ENCODE peak calls at places on chromosomes 16 and 17, in five cellular contexts. I is H9, Z is IMR-90, J is H1, B is mesenchymal stem cell. E is an unnamed sample.
A peak's percentile ranks its signal among the peaks of the same experiment; 100 is the strongest.

GRCh38 chr17:48179071-48179945 is 71.7 kb downstream of the SNX11 start:
- DNase-seq in J (no peak), I (no peak), B (no peak), Z (no peak), E (no peak)

GRCh38 chr17:10197362-10197720 is 1.1 kb downstream of the GAS7 start:
- DNase-seq in J (no peak), B (peak; percentile 44), I (no peak), Z (no peak), E (no peak)

GRCh38 chr17:57939797-57940196 is 15.4 kb downstream of the CUEDC1 start:
- DNase-seq in Z (no peak), B (no peak), I (no peak), J (no peak), E (no peak)

GRCh38 chr16:56981729-56982271 is 7.6 kb upstream of the NLRC5 start:
- DNase-seq in I (no peak), B (no peak), J (no peak), Z (no peak), E (no peak)

GRCh38 chr17:3512512-3513171 is 36.8 kb downstream of the ASPA start:
- DNase-seq in B (no peak), Z (peak; percentile 20), I (no peak), J (no peak), E (peak; percentile 53)

GRCh38 chr16:31874354-31875111 is 926 bp downstream of the ZNF267 start:
- DNase-seq in I (no peak), B (peak; percentile 88), J (no peak), Z (peak; percentile 55), E (no peak)

GRCh38 chr17:78789663-78790181 is 7.6 kb upstream of the CYTH1 start:
- DNase-seq in J (no peak), Z (peak; percentile 89), B (peak; percentile 32), I (no peak), E (no peak)

GRCh38 chr16:4260360-4260759 is 12.5 kb downstream of the TFAP4 start:
- DNase-seq in J (no peak), B (no peak), I (no peak), Z (no peak), E (no peak)

GRCh38 chr17:14458724-14459123 is 157.8 kb downstream of the HS3ST3B1 start:
- DNase-seq in B (no peak), J (no peak), I (no peak), Z (no peak), E (no peak)

GRCh38 chr17:68100000-68100641 is 64.6 kb downstream of the KPNA2 start:
- DNase-seq in I (no peak), J (no peak), B (no peak), Z (no peak), E (no peak)

GRCh38 chr17:2192367-2193028 is 111.1 kb downstream of the SMG6 start:
- DNase-seq in Z (peak; percentile 99), B (peak; percentile 87), J (no peak), I (no peak), E (no peak)

GRCh38 chr17:57948555-57949420 is 6.4 kb downstream of the CUEDC1 start:
- DNase-seq in Z (peak; percentile 96), J (no peak), B (peak; percentile 98), I (no peak), E (no peak)

GRCh38 chr17:16988749-16989229 is 16.9 kb upstream of the TNFRSF13B start:
- DNase-seq in Z (no peak), J (no peak), B (no peak), I (no peak), E (no peak)

GRCh38 chr16:3020604-3021448 is 658 bp downstream of the TNFRSF12A start:
- DNase-seq in Z (peak; percentile 89), J (peak; percentile 78), I (peak; percentile 96), B (peak; percentile 90), E (peak; percentile 64)

GRCh38 chr17:41528959-41529353 is 848 bp upstream of the KRT19 start:
- DNase-seq in I (no peak), J (no peak), Z (no peak), B (no peak), E (no peak)

GRCh38 chr16:72963921-72964320 is 84.0 kb downstream of the ZFHX3 start:
- DNase-seq in Z (peak; percentile 78), B (peak; percentile 31), I (no peak), J (no peak), E (no peak)

GRCh38 chr17:65584604-65585521 is 23.4 kb upstream of the AXIN2 start:
- DNase-seq in J (no peak), Z (no peak), B (no peak), I (no peak), E (no peak)

GRCh38 chr17:61387511-61388305 is 11.9 kb upstream of the TBX2 start:
- DNase-seq in I (no peak), B (no peak), Z (no peak), J (no peak), E (no peak)

GRCh38 chr17:44308865-44309264 is 464 bp downstream of the RUNDC3A start:
- DNase-seq in Z (no peak), J (no peak), B (no peak), I (peak; percentile 46), E (no peak)

GRCh38 chr17:13601776-13602551 is at the start of gene HS3ST3A1:
- DNase-seq in Z (peak; percentile 82), I (peak; percentile 96), B (peak; percentile 69), J (peak; percentile 73), E (peak; percentile 85)

GRCh38 chr16:49400611-49401010 is 27.0 kb downstream of the C16orf78 start:
- DNase-seq in Z (no peak), J (no peak), B (no peak), I (no peak), E (no peak)

GRCh38 chr16:86740817-86741799 is 162.8 kb downstream of the FOXL1 start:
- DNase-seq in Z (peak; percentile 80), J (no peak), B (peak; percentile 94), I (peak; percentile 54), E (no peak)

GRCh38 chr17:43753488-43754129 is 5.0 kb downstream of the SOST start:
- DNase-seq in Z (peak; percentile 20), B (no peak), I (no peak), J (no peak), E (no peak)

GRCh38 chr16:19868421-19868820 is 16.2 kb downstream of the GPRC5B start:
- DNase-seq in J (no peak), I (no peak), B (no peak), Z (no peak), E (no peak)

GRCh38 chr17:39755550-39756375 is 18.0 kb downstream of the GRB7 start:
- DNase-seq in Z (peak; percentile 24), B (peak; percentile 36), I (peak; percentile 34), J (no peak), E (no peak)

GRCh38 chr16:57645691-57646387 is 17.4 kb downstream of the ADGRG1 start:
- DNase-seq in J (no peak), I (no peak), B (peak; percentile 58), Z (peak; percentile 52), E (no peak)

GRCh38 chr16:49003992-49004391 is 277.6 kb downstream of the CBLN1 start:
- DNase-seq in I (no peak), B (no peak), Z (no peak), J (no peak), E (no peak)

GRCh38 chr16:67857547-67858233 is 10.2 kb upstream of the CENPT start:
- DNase-seq in J (no peak), B (peak; percentile 99), I (peak; percentile 78), Z (peak; percentile 92), E (no peak)

GRCh38 chr17:81000089-81000630 is 8.5 kb downstream of the CHMP6 start:
- DNase-seq in Z (no peak), I (no peak), J (no peak), B (no peak), E (no peak)

GRCh38 chr16:89931305-89931896 is 8.3 kb downstream of the TUBB3 start:
- DNase-seq in B (no peak), I (no peak), Z (no peak), J (no peak), E (no peak)

GRCh38 chr17:35713069-35713728 is 18.2 kb upstream of the RASL10B start:
- DNase-seq in B (peak; percentile 99), J (no peak), Z (peak; percentile 94), I (no peak), E (no peak)

GRCh38 chr17:78576389-78577112 is 645 bp downstream of the DNAH17 start:
- DNase-seq in Z (no peak), B (no peak), I (no peak), J (no peak), E (no peak)

GRCh38 chr17:42554250-42555121 is 1.8 kb downstream of the HSD17B1 start:
- DNase-seq in J (no peak), I (peak; percentile 96), B (peak; percentile 84), Z (peak; percentile 76), E (peak; percentile 86)

GRCh38 chr17:82201498-82201910 is 11.1 kb downstream of the CCDC57 start:
- DNase-seq in B (no peak), I (no peak), J (no peak), Z (no peak), E (no peak)
- H4K91ac ChIP-seq in B (peak overlapping the region; percentile 94), I (no peak overlapping the region), J (no peak overlapping the region), Z (no peak overlapping the region), E (no peak overlapping the region)

GRCh38 chr17:45948881-45949624 is 50.0 kb upstream of the STH start:
- DNase-seq in I (peak; percentile 88), B (peak; percentile 76), Z (peak; percentile 49), J (peak; percentile 39), E (peak; percentile 41)
- H2BK15ac ChIP-seq in I (no peak overlapping the region), B (peak overlapping the region; percentile 71), Z (no peak overlapping the region), J (peak overlapping the region; percentile 99), E (no peak overlapping the region)

DNA sequence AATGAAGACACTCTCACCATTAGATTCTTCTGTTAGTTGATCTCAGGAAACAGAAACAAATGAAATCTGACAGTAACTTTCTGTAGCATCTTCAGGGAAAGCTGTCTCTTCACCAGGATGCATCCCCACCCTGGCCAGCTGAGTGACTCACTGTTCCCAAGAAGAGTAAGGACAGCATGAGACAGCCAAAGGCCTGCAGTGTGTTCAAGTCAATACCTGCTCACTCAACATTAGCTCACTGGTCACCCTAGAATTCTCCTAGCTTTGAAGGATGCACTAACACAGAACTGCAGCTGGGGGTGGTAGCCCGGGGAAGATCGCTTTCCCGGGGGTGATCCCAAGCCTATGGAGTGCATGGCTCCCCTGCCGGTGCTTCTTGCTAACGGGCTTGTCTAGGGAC is 28.2 kb upstream of the CLEC18B start:
- DNase-seq in I (no peak), J (no peak), Z (peak; percentile 79), B (peak; percentile 91), E (no peak)
- H4K91ac ChIP-seq in I (no peak overlapping the region), J (no peak overlapping the region), Z (peak overlapping the region; percentile 5), B (peak overlapping the region; percentile 92), E (no peak overlapping the region)

GRCh38 chr16:51557670-51558069 is 406.6 kb upstream of the SALL1 start:
- DNase-seq in Z (no peak), B (no peak), I (no peak), J (no peak), E (no peak)

GRCh38 chr16:51553314-51553713 is 402.2 kb upstream of the SALL1 start:
- DNase-seq in B (no peak), Z (no peak), J (no peak), I (no peak), E (no peak)

GRCh38 chr16:51553910-51554309 is 402.8 kb upstream of the SALL1 start:
- DNase-seq in J (no peak), B (peak; percentile 73), I (no peak), Z (peak; percentile 65), E (no peak)

GRCh38 chr16:51556694-51557327 is 405.7 kb upstream of the SALL1 start:
- DNase-seq in J (no peak), B (peak; percentile 90), Z (peak; percentile 96), I (no peak), E (no peak)
- H2BK15ac ChIP-seq in J (no peak overlapping the region), B (no peak overlapping the region), Z (peak overlapping the region; percentile 11), I (no peak overlapping the region), E (no peak overlapping the region)

E was measured in neuronal stem cell.